ENCODE peak calls at places on chromosome 18, in five cellular contexts. A is A549, O is activated T-helper 1 cell treated with Interleukin-2 at 50 U/mL for 16 hours, R is BE2C, Z is amniotic stem cell. G is an unnamed sample.

GRCh38 chr18:44039826-44040225 is 640.9 kb upstream of the SETBP1 start:
- DNase-seq in A (no peak), O (no peak), R (no peak), Z (no peak), G (no peak)

GRCh38 chr18:66511810-66512209 is 92.1 kb downstream of the CDH19 start:
- DNase-seq in A (peak; percentile 72), O (no peak), R (no peak), Z (no peak), G (no peak)

GRCh38 chr18:78031589-78031988 is 781.9 kb downstream of the GALR1 start:
- DNase-seq in A (no peak), O (no peak), R (no peak), Z (no peak), G (no peak)

GRCh38 chr18:26159353-26159752 is 25.7 kb downstream of the PSMA8 start:
- DNase-seq in A (no peak), O (no peak), R (no peak), Z (no peak), G (no peak)

GRCh38 chr18:59837586-59837985 is 62.2 kb upstream of the PMAIP1 start:
- DNase-seq in A (peak; percentile 60), O (no peak), R (peak; percentile 35), Z (peak; percentile 29), G (no peak)

GRCh38 chr18:2442726-2443275 is 128.5 kb downstream of the METTL4 start:
- DNase-seq in A (no peak), O (no peak), R (no peak), Z (no peak), G (no peak)

GRCh38 chr18:35619468-35619867 is 37.9 kb downstream of the GALNT1 start:
- DNase-seq in A (no peak), O (no peak), R (no peak), Z (no peak), G (no peak)

GRCh38 chr18:12657048-12657848 is 659 bp downstream of the SPIRE1 start:
- DNase-seq in A (peak; percentile 13), O (no peak), R (peak; percentile 35), Z (no peak), G (peak; percentile 48)

GRCh38 chr18:59839241-59839640 is 60.6 kb upstream of the PMAIP1 start:
- DNase-seq in A (no peak), O (no peak), R (no peak), Z (no peak), G (no peak)

GRCh38 chr18:13176847-13177246 is 41.7 kb upstream of the LDLRAD4 start:
- DNase-seq in A (no peak), O (no peak), R (no peak), Z (no peak), G (no peak)

GRCh38 chr18:64259871-64260270 is 111.0 kb upstream of the LINC00305 start:
- DNase-seq in A (no peak), O (no peak), R (no peak), Z (no peak), G (no peak)

GRCh38 chr18:57984490-57985109 is 59.4 kb upstream of the NEDD4L start:
- DNase-seq in A (no peak), O (no peak), R (no peak), Z (no peak), G (no peak)

GRCh38 chr18:9993846-9994660 is 80.2 kb downstream of the VAPA start:
- DNase-seq in A (no peak), O (no peak), R (no peak), Z (no peak), G (no peak)

GRCh38 chr18:36441426-36441870 is 143.9 kb downstream of the FHOD3 start:
- DNase-seq in A (no peak), O (no peak), R (no peak), Z (no peak), G (no peak)